ENCODE peak calls at places on chromosomes 7 and 10, in six cellular contexts. One of them, this sample, is unnamed.

GRCh38 chr7:31126976-31127375 is 74.9 kb downstream of the ADCYAP1R1 start:
- DNase-seq in cardiac muscle cell: no peak
- DNase-seq in HL-60: no peak
- DNase-seq in ovary: no peak
- DNase-seq in left lung: no peak
- DNase-seq in hepatocyte: no peak
- DNase-seq in this sample: no peak

GRCh38 chr10:10677479-10677878 is 340.2 kb upstream of the CELF2 start:
- DNase-seq in left lung: peak
- DNase-seq in HL-60: no peak
- DNase-seq in ovary: peak
- DNase-seq in cardiac muscle cell: peak
- DNase-seq in hepatocyte: peak
- DNase-seq in this sample: peak

GRCh38 chr10:24419067-24419466 is 210.1 kb downstream of the KIAA1217 start:
- DNase-seq in HL-60: no peak
- DNase-seq in cardiac muscle cell: no peak
- DNase-seq in hepatocyte: no peak
- DNase-seq in left lung: no peak
- DNase-seq in ovary: no peak
- DNase-seq in this sample: no peak

GRCh38 chr10:4354382-4354812 is 471.6 kb upstream of the AKR1E2 start:
- DNase-seq in ovary: no peak
- DNase-seq in hepatocyte: peak
- DNase-seq in cardiac muscle cell: no peak
- DNase-seq in left lung: no peak
- DNase-seq in HL-60: no peak
- DNase-seq in this sample: no peak

GRCh38 chr7:1531263-1531978 is 919 bp downstream of the MAFK start:
- DNase-seq in HL-60: no peak
- DNase-seq in hepatocyte: peak
- DNase-seq in ovary: peak
- DNase-seq in left lung: peak
- DNase-seq in cardiac muscle cell: peak
- DNase-seq in this sample: peak

GRCh38 chr10:119655566-119656001 is 4.4 kb downstream of the BAG3 start:
- DNase-seq in cardiac muscle cell: no peak
- DNase-seq in ovary: no peak
- DNase-seq in HL-60: no peak
- DNase-seq in left lung: no peak
- DNase-seq in hepatocyte: peak
- DNase-seq in this sample: peak

GRCh38 chr10:62587011-62587410 is 212.8 kb downstream of the ZNF365 start:
- DNase-seq in hepatocyte: no peak
- DNase-seq in cardiac muscle cell: no peak
- DNase-seq in left lung: no peak
- DNase-seq in ovary: no peak
- DNase-seq in HL-60: no peak
- DNase-seq in this sample: no peak

GRCh38 chr10:88670497-88670896 is 6.3 kb downstream of the LIPF start:
- DNase-seq in ovary: no peak
- DNase-seq in hepatocyte: no peak
- DNase-seq in left lung: no peak
- DNase-seq in cardiac muscle cell: no peak
- DNase-seq in HL-60: no peak
- DNase-seq in this sample: no peak

GRCh38 chr10:90592903-90593302 is 264.9 kb downstream of the HTR7 start:
- DNase-seq in cardiac muscle cell: peak
- DNase-seq in left lung: no peak
- DNase-seq in hepatocyte: peak
- DNase-seq in HL-60: no peak
- DNase-seq in ovary: no peak
- DNase-seq in this sample: no peak

GRCh38 chr7:25795824-25796235 is 356.2 kb upstream of the NFE2L3 start:
- DNase-seq in left lung: no peak
- DNase-seq in hepatocyte: no peak
- DNase-seq in HL-60: no peak
- DNase-seq in cardiac muscle cell: no peak
- DNase-seq in ovary: peak
- DNase-seq in this sample: no peak
- TF ChIP-seq CTCF in left lung: no peak
- TF ChIP-seq CTCF in hepatocyte: no peak
- TF ChIP-seq CTCF in HL-60: no peak
- TF ChIP-seq CTCF in cardiac muscle cell: no peak
- TF ChIP-seq CTCF in ovary: no peak
- TF ChIP-seq CTCF in this sample: no peak

GRCh38 chr7:130223646-130224045 is 16.0 kb downstream of the SSMEM1 start:
- DNase-seq in left lung: no peak
- DNase-seq in HL-60: no peak
- DNase-seq in hepatocyte: no peak
- DNase-seq in ovary: no peak
- DNase-seq in cardiac muscle cell: no peak
- DNase-seq in this sample: no peak
- H3K27ac ChIP-seq in left lung: no peak
- H3K27ac ChIP-seq in HL-60: no peak
- H3K27ac ChIP-seq in hepatocyte: no peak
- H3K27ac ChIP-seq in ovary: no peak
- H3K27ac ChIP-seq in cardiac muscle cell: no peak
- H3K27ac ChIP-seq in this sample: no peak

DNA sequence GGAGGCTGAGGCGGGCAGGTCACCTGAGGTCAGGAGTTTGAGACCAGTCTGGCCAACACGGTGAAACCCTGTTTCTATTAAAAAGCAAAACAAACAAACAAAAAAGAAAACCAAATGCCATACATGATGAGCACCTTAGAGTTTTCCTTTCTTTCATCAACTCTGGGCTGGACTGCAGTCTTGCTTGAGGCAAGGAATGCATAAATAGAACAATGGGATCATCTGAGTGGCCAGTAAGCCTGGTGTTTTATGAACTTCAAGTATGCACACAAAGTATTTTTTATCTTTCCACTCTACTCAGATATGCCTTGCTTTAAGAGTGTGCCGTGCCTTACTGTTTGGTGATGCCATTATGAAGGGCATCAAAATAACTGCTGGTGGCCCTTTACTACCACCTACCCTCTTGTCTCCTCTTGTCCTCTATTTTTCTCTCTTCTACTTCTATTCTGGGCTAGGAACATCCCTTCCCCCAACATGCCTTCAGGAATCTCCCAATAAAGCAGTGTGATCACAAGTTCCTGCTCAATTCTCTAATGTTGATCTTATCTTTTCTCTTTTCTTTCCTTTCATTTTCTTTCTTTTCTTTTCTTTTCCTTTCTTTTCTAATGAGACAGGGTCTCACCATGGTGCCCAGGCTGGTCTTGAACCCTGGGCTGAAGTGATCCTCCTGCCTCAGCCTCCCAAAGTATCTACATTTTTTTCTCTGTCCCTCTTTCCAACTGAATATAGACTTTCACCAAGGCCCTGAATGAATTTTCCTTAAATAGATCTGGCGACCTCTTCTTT is 10.2 kb downstream of the SCD start:
- DNase-seq in HL-60: no peak
- DNase-seq in hepatocyte: no peak
- DNase-seq in left lung: no peak
- DNase-seq in ovary: no peak
- DNase-seq in cardiac muscle cell: no peak
- DNase-seq in this sample: no peak
- H3K4me3 ChIP-seq in HL-60: no peak
- H3K4me3 ChIP-seq in hepatocyte: no peak
- H3K4me3 ChIP-seq in left lung: no peak
- H3K4me3 ChIP-seq in ovary: no peak
- H3K4me3 ChIP-seq in cardiac muscle cell: no peak
- H3K4me3 ChIP-seq in this sample: no peak

DNA sequence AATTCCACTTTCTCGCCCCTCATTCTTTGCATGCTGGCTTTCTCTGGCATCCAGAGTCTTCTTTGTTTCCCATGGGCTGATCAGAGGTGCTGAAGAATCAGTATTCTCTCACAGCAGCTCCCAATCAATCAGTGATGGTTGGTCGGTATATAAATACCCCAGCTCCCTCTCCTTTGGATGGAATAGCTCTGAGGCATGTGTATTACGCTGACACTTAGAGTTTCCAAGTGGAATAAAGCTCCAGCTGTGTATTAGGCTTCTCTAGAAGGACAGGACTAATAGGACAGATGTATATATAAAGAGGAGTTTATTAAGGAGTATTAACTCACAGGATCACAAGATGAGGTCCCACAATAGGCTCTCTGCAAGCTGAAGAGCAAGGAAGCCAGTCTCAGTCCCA is 218.3 kb upstream of the GRB10 start:
- DNase-seq in cardiac muscle cell: no peak
- DNase-seq in HL-60: no peak
- DNase-seq in hepatocyte: no peak
- DNase-seq in ovary: no peak
- DNase-seq in left lung: no peak
- DNase-seq in this sample: no peak
- TF ChIP-seq CTCF in cardiac muscle cell: no peak
- TF ChIP-seq CTCF in HL-60: no peak
- TF ChIP-seq CTCF in hepatocyte: peak
- TF ChIP-seq CTCF in ovary: no peak
- TF ChIP-seq CTCF in left lung: no peak
- TF ChIP-seq CTCF in this sample: no peak

GRCh38 chr10:73810735-73811465 is 498 bp downstream of the NDST2 start:
- DNase-seq in hepatocyte: peak
- DNase-seq in ovary: peak
- DNase-seq in left lung: peak
- DNase-seq in cardiac muscle cell: peak
- DNase-seq in HL-60: peak
- DNase-seq in this sample: peak
- H3K27ac ChIP-seq in hepatocyte: peak
- H3K27ac ChIP-seq in ovary: peak
- H3K27ac ChIP-seq in left lung: peak
- H3K27ac ChIP-seq in cardiac muscle cell: peak
- H3K27ac ChIP-seq in HL-60: peak
- H3K27ac ChIP-seq in this sample: peak

GRCh38 chr7:44581907-44582603 is at the start of gene TMED4:
- DNase-seq in ovary: peak
- DNase-seq in hepatocyte: peak
- DNase-seq in cardiac muscle cell: peak
- DNase-seq in HL-60: peak
- DNase-seq in left lung: peak
- DNase-seq in this sample: peak

GRCh38 chr7:44583145-44583544 is 1.1 kb upstream of the TMED4 start:
- DNase-seq in hepatocyte: no peak
- DNase-seq in left lung: no peak
- DNase-seq in HL-60: no peak
- DNase-seq in cardiac muscle cell: no peak
- DNase-seq in ovary: no peak
- DNase-seq in this sample: no peak

GRCh38 chr7:44576228-44576627 is 2.5 kb upstream of the DDX56 start:
- DNase-seq in left lung: no peak
- DNase-seq in cardiac muscle cell: no peak
- DNase-seq in HL-60: no peak
- DNase-seq in hepatocyte: no peak
- DNase-seq in ovary: no peak
- DNase-seq in this sample: no peak

GRCh38 chr7:44580945-44581344 is 1.1 kb downstream of the TMED4 start:
- DNase-seq in HL-60: no peak
- DNase-seq in cardiac muscle cell: no peak
- DNase-seq in ovary: no peak
- DNase-seq in hepatocyte: peak
- DNase-seq in left lung: no peak
- DNase-seq in this sample: no peak

GRCh38 chr7:44581426-44581906 is 565 bp downstream of the TMED4 start:
- DNase-seq in left lung: peak
- DNase-seq in HL-60: no peak
- DNase-seq in hepatocyte: peak
- DNase-seq in ovary: no peak
- DNase-seq in cardiac muscle cell: no peak
- DNase-seq in this sample: no peak
- H3K4me3 ChIP-seq in left lung: peak
- H3K4me3 ChIP-seq in HL-60: peak
- H3K4me3 ChIP-seq in hepatocyte: peak
- H3K4me3 ChIP-seq in ovary: peak
- H3K4me3 ChIP-seq in cardiac muscle cell: peak
- H3K4me3 ChIP-seq in this sample: peak

GRCh38 chr10:22447068-22447467 is 101.8 kb downstream of the SPAG6 start:
- DNase-seq in ovary: no peak
- DNase-seq in cardiac muscle cell: no peak
- DNase-seq in left lung: no peak
- DNase-seq in HL-60: no peak
- DNase-seq in hepatocyte: peak
- DNase-seq in this sample: no peak
- TF ChIP-seq CTCF in ovary: no peak
- TF ChIP-seq CTCF in cardiac muscle cell: no peak
- TF ChIP-seq CTCF in left lung: no peak
- TF ChIP-seq CTCF in HL-60: no peak
- TF ChIP-seq CTCF in hepatocyte: no peak
- TF ChIP-seq CTCF in this sample: no peak

GRCh38 chr7:101156866-101157589 is 2.8 kb downstream of the AP1S1 start:
- DNase-seq in cardiac muscle cell: no peak
- DNase-seq in hepatocyte: no peak
- DNase-seq in left lung: no peak
- DNase-seq in HL-60: no peak
- DNase-seq in ovary: no peak
- DNase-seq in this sample: no peak
- H3K27ac ChIP-seq in cardiac muscle cell: no peak
- H3K27ac ChIP-seq in hepatocyte: no peak
- H3K27ac ChIP-seq in left lung: no peak
- H3K27ac ChIP-seq in HL-60: no peak
- H3K27ac ChIP-seq in ovary: no peak
- H3K27ac ChIP-seq in this sample: no peak

GRCh38 chr7:142720981-142721380 is 28.3 kb upstream of the PRSS1 start:
- DNase-seq in hepatocyte: no peak
- DNase-seq in ovary: no peak
- DNase-seq in cardiac muscle cell: no peak
- DNase-seq in left lung: no peak
- DNase-seq in HL-60: no peak
- DNase-seq in this sample: no peak

GRCh38 chr7:142722289-142722794 is 26.9 kb upstream of the PRSS1 start:
- DNase-seq in left lung: no peak
- DNase-seq in HL-60: no peak
- DNase-seq in ovary: no peak
- DNase-seq in hepatocyte: no peak
- DNase-seq in cardiac muscle cell: no peak
- DNase-seq in this sample: no peak

GRCh38 chr7:142718314-142718713 is 31.0 kb upstream of the PRSS1 start:
- DNase-seq in cardiac muscle cell: no peak
- DNase-seq in HL-60: no peak
- DNase-seq in left lung: no peak
- DNase-seq in hepatocyte: no peak
- DNase-seq in ovary: no peak
- DNase-seq in this sample: no peak

GRCh38 chr7:142717453-142717852 is 31.8 kb upstream of the PRSS1 start:
- DNase-seq in cardiac muscle cell: no peak
- DNase-seq in ovary: no peak
- DNase-seq in HL-60: no peak
- DNase-seq in left lung: no peak
- DNase-seq in hepatocyte: no peak
- DNase-seq in this sample: no peak

GRCh38 chr7:142720140-142720773 is 29.0 kb upstream of the PRSS1 start:
- DNase-seq in left lung: no peak
- DNase-seq in cardiac muscle cell: no peak
- DNase-seq in HL-60: no peak
- DNase-seq in ovary: no peak
- DNase-seq in hepatocyte: no peak
- DNase-seq in this sample: no peak
- H3K4me3 ChIP-seq in left lung: no peak
- H3K4me3 ChIP-seq in cardiac muscle cell: no peak
- H3K4me3 ChIP-seq in HL-60: no peak
- H3K4me3 ChIP-seq in ovary: no peak
- H3K4me3 ChIP-seq in hepatocyte: no peak
- H3K4me3 ChIP-seq in this sample: no peak